ENCODE peak calls at places on chromosomes 7 and 10, in eight cellular contexts. W is aorta; H is NCI-H1417; Z is retinal pigment epithelial cell; L is hepatic stellate cell; M is SK-N-MC; A is stimulated activated CD8-positive, alpha-beta memory T cell treated with anti-CD3 and anti-CD28 coated beads, Interleukin-2, amount 100 ng/mL, for 1 hour; Q is GM23248. I is an unnamed sample.

GRCh38 chr7:27245798-27246691 is 3.4 kb downstream of the EVX1 start:
- DNase-seq in W (no peak), Z (no peak), Q (peak), A (no peak), L (no peak), M (no peak), H (peak), I (peak)

GRCh38 chr7:2203551-2204300 is 29.0 kb downstream of the MAD1L1 start:
- DNase-seq in H (no peak), A (no peak), L (no peak), Z (no peak), Q (no peak), W (peak), M (no peak), I (no peak)

GRCh38 chr10:129764011-129764900 is 199.8 kb downstream of the EBF3 start:
- DNase-seq in L (no peak), Z (no peak), A (no peak), W (peak), Q (no peak), H (no peak), M (no peak), I (no peak)

GRCh38 chr10:74892874-74893273 is 66.5 kb downstream of the KAT6B start:
- DNase-seq in Q (no peak), H (no peak), M (no peak), A (no peak), L (no peak), W (no peak), Z (no peak), I (no peak)

GRCh38 chr7:69419928-69420327 is 178.3 kb upstream of the AUTS2 start:
- DNase-seq in Z (no peak), H (no peak), Q (peak), A (no peak), M (no peak), L (no peak), W (no peak), I (no peak)

GRCh38 chr10:132937861-132938260 is 4.5 kb downstream of the CFAP46 start:
- DNase-seq in Q (no peak), A (no peak), L (no peak), M (no peak), W (peak), H (no peak), Z (no peak), I (no peak)

GRCh38 chr7:107824858-107825257 is 21.8 kb upstream of the SLC26A3 start:
- DNase-seq in W (no peak), Z (no peak), A (no peak), H (no peak), L (no peak), Q (no peak), M (no peak), I (no peak)

GRCh38 chr7:94662548-94662947 is 6.6 kb upstream of the SGCE start:
- DNase-seq in W (no peak), A (no peak), L (no peak), H (no peak), Q (no peak), M (no peak), Z (no peak), I (no peak)

GRCh38 chr7:135414850-135415439 is 95.0 kb downstream of the CNOT4 start:
- DNase-seq in L (no peak), A (no peak), Q (peak), W (no peak), H (peak), Z (peak), M (no peak), I (peak)